ENCODE peak calls at places on chromosome 1, in four cellular contexts. One of them, this sample, is unnamed.

GRCh38 chr1:155062702-155063411 is 683 bp upstream of the EFNA4 start:
- DNase-seq in GM12878: no peak
- DNase-seq in HepG2: peak; percentile 38
- DNase-seq in K562: peak; percentile 74
- DNase-seq in this sample: peak; percentile 95

GRCh38 chr1:201053155-201053860 is 29.8 kb upstream of the KIF21B start:
- DNase-seq in HepG2: no peak
- DNase-seq in GM12878: no peak
- DNase-seq in K562: peak; percentile 42
- DNase-seq in this sample: peak; percentile 45

GRCh38 chr1:25083481-25084345 is 148.6 kb downstream of the SYF2 start:
- DNase-seq in GM12878: no peak
- DNase-seq in K562: no peak
- DNase-seq in HepG2: no peak
- DNase-seq in this sample: no peak

GRCh38 chr1:57007472-57007871 is 41.7 kb upstream of the C8B start:
- DNase-seq in GM12878: no peak
- DNase-seq in K562: no peak
- DNase-seq in HepG2: no peak
- DNase-seq in this sample: no peak

GRCh38 chr1:27872802-27873665 is 690 bp downstream of the THEMIS2 start:
- DNase-seq in K562: peak; percentile 65
- DNase-seq in HepG2: no peak
- DNase-seq in GM12878: no peak
- DNase-seq in this sample: peak; percentile 40

GRCh38 chr1:31775170-31775569 is 11.0 kb upstream of the ADGRB2 start:
- DNase-seq in HepG2: no peak
- DNase-seq in K562: no peak
- DNase-seq in GM12878: no peak
- DNase-seq in this sample: no peak

GRCh38 chr1:181556606-181557005 is 73.3 kb downstream of the CACNA1E start:
- DNase-seq in GM12878: no peak
- DNase-seq in HepG2: no peak
- DNase-seq in K562: no peak
- DNase-seq in this sample: no peak

GRCh38 chr1:11653101-11653601 is 1.1 kb downstream of the FBXO2 start:
- DNase-seq in GM12878: no peak
- DNase-seq in HepG2: peak; percentile 93
- DNase-seq in K562: no peak
- DNase-seq in this sample: peak; percentile 55

GRCh38 chr1:94727846-94728715 is 92.1 kb upstream of the SLC44A3 start:
- DNase-seq in HepG2: peak; percentile 54
- DNase-seq in GM12878: no peak
- DNase-seq in K562: no peak
- DNase-seq in this sample: no peak

GRCh38 chr1:243944429-243945160 is 94.6 kb upstream of the AKT3 start:
- DNase-seq in GM12878: no peak
- DNase-seq in HepG2: peak; percentile 14
- DNase-seq in K562: no peak
- DNase-seq in this sample: peak; percentile 67

GRCh38 chr1:22228505-22228911 is 85.6 kb upstream of the WNT4 start:
- DNase-seq in K562: no peak
- DNase-seq in HepG2: no peak
- DNase-seq in GM12878: no peak
- DNase-seq in this sample: no peak

GRCh38 chr1:177809844-177810243 is 160.0 kb downstream of the SEC16B start:
- DNase-seq in GM12878: peak; percentile 38
- DNase-seq in HepG2: no peak
- DNase-seq in K562: no peak
- DNase-seq in this sample: no peak

GRCh38 chr1:200795151-200795550 is 56.5 kb downstream of the CAMSAP2 start:
- DNase-seq in HepG2: no peak
- DNase-seq in K562: no peak
- DNase-seq in GM12878: no peak
- DNase-seq in this sample: no peak

DNA sequence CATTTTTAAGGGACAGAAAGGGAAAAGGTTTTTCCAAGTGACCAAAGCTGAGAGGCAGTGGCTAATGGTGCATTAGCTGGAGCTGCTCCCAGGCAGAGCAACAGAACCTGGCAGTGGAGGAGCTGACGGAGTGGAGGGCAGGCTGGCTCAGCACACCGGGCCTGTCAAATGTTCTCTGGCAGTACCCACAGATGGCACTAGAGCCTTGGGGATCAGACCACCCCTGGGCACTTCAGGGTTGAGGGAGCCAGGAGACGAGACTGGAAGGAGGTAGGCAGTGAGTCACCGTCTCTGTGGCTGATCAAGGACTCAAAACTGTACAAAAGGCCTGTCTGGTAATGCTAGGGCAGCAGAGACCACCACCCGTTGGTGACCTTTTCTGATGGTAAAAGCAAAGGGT is 121.7 kb upstream of the KIAA0040 start:
- DNase-seq in GM12878: no peak
- DNase-seq in HepG2: no peak
- DNase-seq in K562: no peak
- DNase-seq in this sample: no peak
- TF ChIP-seq USF2 in GM12878: no peak
- TF ChIP-seq USF2 in HepG2: no peak
- TF ChIP-seq USF2 in K562: no peak
- TF ChIP-seq USF2 in this sample: no peak

GRCh38 chr1:3407021-3407420 is 47.4 kb upstream of the ARHGEF16 start:
- DNase-seq in K562: no peak
- DNase-seq in HepG2: no peak
- DNase-seq in GM12878: no peak
- DNase-seq in this sample: no peak
- TF ChIP-seq TCF7 in K562: no peak
- TF ChIP-seq TCF7 in HepG2: no peak
- TF ChIP-seq TCF7 in GM12878: no peak
- TF ChIP-seq TCF7 in this sample: no peak

GRCh38 chr1:46026531-46026930 is 105.9 kb downstream of the PIK3R3 start:
- DNase-seq in K562: peak; percentile 28
- DNase-seq in GM12878: no peak
- DNase-seq in HepG2: no peak
- DNase-seq in this sample: no peak
- TF ChIP-seq USF2 in K562: no peak
- TF ChIP-seq USF2 in GM12878: no peak
- TF ChIP-seq USF2 in HepG2: no peak
- TF ChIP-seq USF2 in this sample: no peak

DNA sequence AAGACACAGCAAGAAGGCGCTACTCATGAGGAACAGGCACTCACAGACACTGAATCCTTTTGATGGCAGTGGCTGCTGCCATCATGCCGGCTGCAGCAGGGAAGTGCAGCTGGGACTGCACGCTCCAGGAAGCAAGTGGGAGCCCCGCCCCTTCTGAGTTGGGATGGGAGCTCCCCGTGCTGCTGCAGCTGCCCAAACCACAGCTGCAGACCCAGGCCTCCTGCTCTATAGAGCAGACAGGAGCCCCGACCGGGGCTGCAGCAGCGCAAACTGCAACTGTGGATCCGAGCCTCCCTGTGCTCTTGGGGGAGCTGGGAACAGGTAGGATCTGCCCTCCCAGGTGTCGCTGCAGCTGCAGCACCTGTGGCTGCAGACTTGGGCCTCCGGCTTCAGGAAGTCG is 65.2 kb upstream of the MARK1 start:
- DNase-seq in K562: no peak
- DNase-seq in HepG2: no peak
- DNase-seq in GM12878: no peak
- DNase-seq in this sample: peak; percentile 81
- TF ChIP-seq TCF7 in K562: no peak
- TF ChIP-seq TCF7 in HepG2: no peak
- TF ChIP-seq TCF7 in GM12878: no peak
- TF ChIP-seq TCF7 in this sample: no peak

This sample was measured in WTC11.